ENCODE peak calls at places on chromosomes 2 and 18, in seven cellular contexts. One of them, this sample, is unnamed.
A peak's percentile ranks its signal among the peaks of the same experiment; 100 is the strongest.

GRCh38 chr2:101752708-101753107 is 55.2 kb downstream of the MAP4K4 start:
- DNase-seq in heart right ventricle: peak; percentile 29
- DNase-seq in GM23248: peak; percentile 46
- DNase-seq in stomach: peak; percentile 40
- DNase-seq in WERI-Rb-1: no peak
- DNase-seq in colonic mucosa: no peak
- DNase-seq in brain microvascular endothelial cell: no peak
- DNase-seq in this sample: no peak

GRCh38 chr2:165791811-165792454 is 2.1 kb downstream of the GALNT3 start:
- DNase-seq in stomach: no peak
- DNase-seq in colonic mucosa: no peak
- DNase-seq in WERI-Rb-1: no peak
- DNase-seq in brain microvascular endothelial cell: peak; percentile 58
- DNase-seq in GM23248: peak; percentile 56
- DNase-seq in heart right ventricle: no peak
- DNase-seq in this sample: no peak

GRCh38 chr2:226410212-226410611 is 389.4 kb downstream of the IRS1 start:
- DNase-seq in colonic mucosa: no peak
- DNase-seq in brain microvascular endothelial cell: no peak
- DNase-seq in GM23248: no peak
- DNase-seq in stomach: no peak
- DNase-seq in WERI-Rb-1: no peak
- DNase-seq in heart right ventricle: no peak
- DNase-seq in this sample: no peak

GRCh38 chr2:190571666-190572065 is 37.1 kb upstream of the NEMP2 start:
- DNase-seq in WERI-Rb-1: no peak
- DNase-seq in brain microvascular endothelial cell: no peak
- DNase-seq in colonic mucosa: no peak
- DNase-seq in stomach: no peak
- DNase-seq in heart right ventricle: no peak
- DNase-seq in GM23248: no peak
- DNase-seq in this sample: no peak

GRCh38 chr2:231318954-231319353 is 76.6 kb upstream of the B3GNT7 start:
- DNase-seq in GM23248: no peak
- DNase-seq in heart right ventricle: no peak
- DNase-seq in stomach: peak; percentile 11
- DNase-seq in WERI-Rb-1: no peak
- DNase-seq in colonic mucosa: no peak
- DNase-seq in brain microvascular endothelial cell: no peak
- DNase-seq in this sample: no peak

GRCh38 chr18:60537074-60537473 is 164.5 kb upstream of the MC4R start:
- DNase-seq in colonic mucosa: no peak
- DNase-seq in stomach: no peak
- DNase-seq in heart right ventricle: no peak
- DNase-seq in GM23248: no peak
- DNase-seq in brain microvascular endothelial cell: no peak
- DNase-seq in WERI-Rb-1: no peak
- DNase-seq in this sample: no peak

GRCh38 chr18:75135158-75135725 is 73.7 kb downstream of the PTGR3 start:
- DNase-seq in GM23248: no peak
- DNase-seq in WERI-Rb-1: peak; percentile 5
- DNase-seq in colonic mucosa: peak; percentile 9
- DNase-seq in stomach: no peak
- DNase-seq in brain microvascular endothelial cell: no peak
- DNase-seq in heart right ventricle: no peak
- DNase-seq in this sample: peak; percentile 49

GRCh38 chr18:11664286-11664685 is 24.8 kb upstream of the GNAL start:
- DNase-seq in stomach: no peak
- DNase-seq in heart right ventricle: no peak
- DNase-seq in colonic mucosa: no peak
- DNase-seq in GM23248: no peak
- DNase-seq in WERI-Rb-1: no peak
- DNase-seq in brain microvascular endothelial cell: no peak
- DNase-seq in this sample: no peak

GRCh38 chr2:192099742-192100141 is 95.0 kb downstream of the TMEFF2 start:
- DNase-seq in colonic mucosa: no peak
- DNase-seq in WERI-Rb-1: no peak
- DNase-seq in heart right ventricle: no peak
- DNase-seq in stomach: no peak
- DNase-seq in GM23248: no peak
- DNase-seq in brain microvascular endothelial cell: no peak
- DNase-seq in this sample: no peak

DNA sequence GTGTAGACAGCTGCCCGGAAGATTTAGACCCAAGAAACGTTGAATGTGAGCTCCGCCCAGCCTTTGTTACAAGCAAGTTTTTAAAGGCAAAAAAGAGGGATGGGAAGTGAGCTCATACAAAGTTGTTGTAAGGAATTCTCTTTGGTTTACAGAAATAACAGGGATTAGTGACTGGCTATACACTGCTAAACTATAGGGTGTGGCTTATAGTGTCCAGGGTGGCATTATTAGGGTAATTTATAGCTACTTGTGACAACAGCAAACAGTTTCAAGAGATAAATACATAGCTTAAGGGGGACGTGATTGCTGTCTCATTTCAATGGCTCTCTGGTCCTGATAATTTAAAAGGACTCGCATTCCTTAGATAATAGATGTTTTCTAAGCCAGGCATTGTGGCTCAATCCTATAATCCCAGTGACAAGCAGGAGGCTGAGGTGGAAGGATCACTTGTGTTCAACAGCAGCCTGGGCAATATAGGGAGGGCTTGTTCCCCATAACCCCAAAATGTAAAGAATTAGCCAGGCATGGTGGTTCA is 66.5 kb upstream of the TGIF1 start:
- DNase-seq in stomach: no peak
- DNase-seq in heart right ventricle: no peak
- DNase-seq in WERI-Rb-1: peak; percentile 31
- DNase-seq in colonic mucosa: no peak
- DNase-seq in GM23248: no peak
- DNase-seq in brain microvascular endothelial cell: no peak
- DNase-seq in this sample: no peak
- H3K4me3 ChIP-seq in stomach: no peak overlapping the region
- H3K4me3 ChIP-seq in heart right ventricle: no peak overlapping the region
- H3K4me3 ChIP-seq in WERI-Rb-1: no peak overlapping the region
- H3K4me3 ChIP-seq in colonic mucosa: no peak overlapping the region
- H3K4me3 ChIP-seq in GM23248: no peak overlapping the region
- H3K4me3 ChIP-seq in brain microvascular endothelial cell: no peak overlapping the region
- H3K4me3 ChIP-seq in this sample: no peak overlapping the region

DNA sequence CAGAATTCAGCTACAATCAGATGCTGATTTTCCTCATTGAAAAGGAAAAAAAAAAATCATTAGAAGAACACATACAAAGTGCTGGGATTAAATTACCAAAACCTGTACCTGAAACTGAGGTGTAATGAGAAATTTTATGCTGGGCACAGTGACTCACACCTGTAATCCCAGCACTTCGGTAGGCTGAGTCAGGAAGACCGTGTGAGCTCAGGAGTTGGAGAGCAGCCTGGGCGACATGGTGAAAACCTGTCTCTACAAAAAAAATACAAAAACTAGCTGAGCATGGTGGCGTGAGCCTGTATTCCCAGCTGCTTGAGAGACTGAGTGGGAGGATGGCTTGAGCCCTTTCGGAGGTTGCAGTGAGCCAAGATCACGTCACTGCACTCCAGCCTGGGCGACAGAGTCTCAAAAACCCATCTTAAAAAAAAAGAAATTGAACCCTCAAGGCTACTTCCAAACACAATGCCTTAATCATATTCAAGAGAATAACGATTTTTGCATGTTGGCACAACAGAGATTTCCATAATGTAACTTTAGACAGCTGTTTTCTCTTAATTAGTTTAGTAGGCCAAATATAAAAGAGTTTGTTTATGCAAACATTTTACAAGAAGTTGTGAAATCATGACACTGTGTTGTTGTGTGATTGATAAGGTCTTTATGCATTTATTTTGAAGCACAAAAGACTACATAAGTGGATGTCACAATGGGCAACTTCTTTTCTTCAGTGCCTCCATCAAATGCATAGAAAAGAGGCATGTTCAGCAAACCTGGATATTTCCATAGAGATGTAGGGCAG is 63.9 kb downstream of the FAM161A start:
- DNase-seq in heart right ventricle: no peak
- DNase-seq in stomach: no peak
- DNase-seq in WERI-Rb-1: no peak
- DNase-seq in colonic mucosa: no peak
- DNase-seq in brain microvascular endothelial cell: no peak
- DNase-seq in GM23248: no peak
- DNase-seq in this sample: no peak
- H3K27ac ChIP-seq in heart right ventricle: no peak overlapping the region
- H3K27ac ChIP-seq in stomach: no peak overlapping the region
- H3K27ac ChIP-seq in WERI-Rb-1: no peak overlapping the region
- H3K27ac ChIP-seq in colonic mucosa: no peak overlapping the region
- H3K27ac ChIP-seq in brain microvascular endothelial cell: no peak overlapping the region
- H3K27ac ChIP-seq in GM23248: no peak overlapping the region
- H3K27ac ChIP-seq in this sample: no peak overlapping the region

GRCh38 chr2:18399601-18400000 is 160.9 kb downstream of the RDH14 start:
- DNase-seq in brain microvascular endothelial cell: peak; percentile 40
- DNase-seq in WERI-Rb-1: no peak
- DNase-seq in heart right ventricle: no peak
- DNase-seq in GM23248: no peak
- DNase-seq in colonic mucosa: no peak
- DNase-seq in stomach: no peak
- DNase-seq in this sample: no peak
- H3K4me3 ChIP-seq in brain microvascular endothelial cell: no peak overlapping the region
- H3K4me3 ChIP-seq in WERI-Rb-1: no peak overlapping the region
- H3K4me3 ChIP-seq in heart right ventricle: no peak overlapping the region
- H3K4me3 ChIP-seq in GM23248: no peak overlapping the region
- H3K4me3 ChIP-seq in colonic mucosa: no peak overlapping the region
- H3K4me3 ChIP-seq in stomach: no peak overlapping the region
- H3K4me3 ChIP-seq in this sample: no peak overlapping the region

GRCh38 chr18:63979409-63979908 is 9.6 kb downstream of the SERPINB8 start:
- DNase-seq in heart right ventricle: peak; percentile 50
- DNase-seq in brain microvascular endothelial cell: peak; percentile 70
- DNase-seq in WERI-Rb-1: peak; percentile 56
- DNase-seq in stomach: peak; percentile 51
- DNase-seq in GM23248: peak; percentile 81
- DNase-seq in colonic mucosa: peak; percentile 62
- DNase-seq in this sample: no peak
- H3K27ac ChIP-seq in heart right ventricle: peak overlapping the region; percentile 45
- H3K27ac ChIP-seq in brain microvascular endothelial cell: no peak overlapping the region
- H3K27ac ChIP-seq in WERI-Rb-1: no peak overlapping the region
- H3K27ac ChIP-seq in stomach: peak overlapping the region; percentile 9
- H3K27ac ChIP-seq in GM23248: peak overlapping the region; percentile 40
- H3K27ac ChIP-seq in colonic mucosa: no peak overlapping the region
- H3K27ac ChIP-seq in this sample: no peak overlapping the region

GRCh38 chr2:71417300-71418202 is 35.8 kb upstream of the DYSF start:
- DNase-seq in GM23248: no peak
- DNase-seq in WERI-Rb-1: no peak
- DNase-seq in brain microvascular endothelial cell: no peak
- DNase-seq in colonic mucosa: no peak
- DNase-seq in heart right ventricle: no peak
- DNase-seq in stomach: no peak
- DNase-seq in this sample: no peak
- H3K4me3 ChIP-seq in GM23248: no peak overlapping the region
- H3K4me3 ChIP-seq in WERI-Rb-1: no peak overlapping the region
- H3K4me3 ChIP-seq in brain microvascular endothelial cell: peak overlapping the region; percentile 42
- H3K4me3 ChIP-seq in colonic mucosa: peak overlapping the region; percentile 2
- H3K4me3 ChIP-seq in heart right ventricle: peak overlapping the region; percentile 37
- H3K4me3 ChIP-seq in stomach: peak overlapping the region; percentile 29
- H3K4me3 ChIP-seq in this sample: peak overlapping the region; percentile 34

GRCh38 chr2:25313711-25314513 is 27.8 kb downstream of the DNMT3A start:
- DNase-seq in stomach: no peak
- DNase-seq in GM23248: no peak
- DNase-seq in colonic mucosa: no peak
- DNase-seq in heart right ventricle: no peak
- DNase-seq in WERI-Rb-1: no peak
- DNase-seq in brain microvascular endothelial cell: no peak
- DNase-seq in this sample: no peak

GRCh38 chr2:25310965-25311865 is 30.5 kb downstream of the DNMT3A start:
- DNase-seq in WERI-Rb-1: peak; percentile 82
- DNase-seq in stomach: peak; percentile 85
- DNase-seq in colonic mucosa: peak; percentile 88
- DNase-seq in brain microvascular endothelial cell: no peak
- DNase-seq in GM23248: no peak
- DNase-seq in heart right ventricle: peak; percentile 65
- DNase-seq in this sample: no peak

GRCh38 chr2:25310690-25310964 is 31.1 kb downstream of the DNMT3A start:
- DNase-seq in brain microvascular endothelial cell: no peak
- DNase-seq in GM23248: no peak
- DNase-seq in heart right ventricle: no peak
- DNase-seq in WERI-Rb-1: no peak
- DNase-seq in stomach: no peak
- DNase-seq in colonic mucosa: no peak
- DNase-seq in this sample: no peak

GRCh38 chr2:25312958-25313710 is 28.6 kb downstream of the DNMT3A start:
- DNase-seq in heart right ventricle: no peak
- DNase-seq in colonic mucosa: no peak
- DNase-seq in brain microvascular endothelial cell: no peak
- DNase-seq in GM23248: no peak
- DNase-seq in WERI-Rb-1: no peak
- DNase-seq in stomach: no peak
- DNase-seq in this sample: no peak

DNA sequence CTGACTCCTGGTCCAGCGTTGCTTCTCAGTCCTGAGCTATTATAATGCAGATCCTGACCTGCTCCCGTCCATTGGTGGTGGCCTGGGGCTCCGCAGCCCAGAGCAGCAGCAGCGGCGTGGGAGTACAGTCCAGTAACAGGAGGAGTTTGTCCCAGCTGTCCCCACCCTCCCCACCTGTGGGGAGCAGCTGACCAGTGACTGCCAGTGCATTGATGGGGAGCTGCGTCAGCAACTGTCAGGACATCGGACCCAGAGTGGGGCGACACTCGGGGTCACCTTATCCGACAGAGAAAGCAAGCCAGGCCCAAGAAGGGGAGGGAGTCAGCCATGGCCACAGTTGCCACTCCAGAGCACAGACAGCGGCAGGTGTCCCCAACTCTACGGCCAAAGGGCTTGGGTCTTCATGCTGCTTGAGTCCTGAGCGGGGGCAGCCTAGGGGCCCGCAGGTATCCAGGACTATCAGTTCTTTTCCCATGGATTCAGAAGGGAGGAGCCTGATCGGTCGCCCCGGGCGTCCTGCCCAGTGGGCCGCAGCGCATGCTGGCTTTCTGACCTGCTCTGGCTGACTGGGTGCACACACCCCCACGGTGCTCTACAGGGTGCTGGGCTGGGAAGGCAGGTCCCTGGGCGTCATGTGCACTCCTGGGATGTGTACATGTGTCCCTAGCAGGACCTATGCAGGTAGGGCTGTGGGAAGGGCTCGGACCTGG is 29.7 kb downstream of the DNMT3A start:
- DNase-seq in heart right ventricle: no peak
- DNase-seq in stomach: peak; percentile 80
- DNase-seq in colonic mucosa: no peak
- DNase-seq in brain microvascular endothelial cell: no peak
- DNase-seq in GM23248: no peak
- DNase-seq in WERI-Rb-1: peak; percentile 70
- DNase-seq in this sample: no peak
- H3K27ac ChIP-seq in heart right ventricle: peak overlapping the region; percentile 16
- H3K27ac ChIP-seq in stomach: peak overlapping the region; percentile 69
- H3K27ac ChIP-seq in colonic mucosa: no peak overlapping the region
- H3K27ac ChIP-seq in brain microvascular endothelial cell: no peak overlapping the region
- H3K27ac ChIP-seq in GM23248: no peak overlapping the region
- H3K27ac ChIP-seq in WERI-Rb-1: peak overlapping the region; percentile 87
- H3K27ac ChIP-seq in this sample: no peak overlapping the region

DNA sequence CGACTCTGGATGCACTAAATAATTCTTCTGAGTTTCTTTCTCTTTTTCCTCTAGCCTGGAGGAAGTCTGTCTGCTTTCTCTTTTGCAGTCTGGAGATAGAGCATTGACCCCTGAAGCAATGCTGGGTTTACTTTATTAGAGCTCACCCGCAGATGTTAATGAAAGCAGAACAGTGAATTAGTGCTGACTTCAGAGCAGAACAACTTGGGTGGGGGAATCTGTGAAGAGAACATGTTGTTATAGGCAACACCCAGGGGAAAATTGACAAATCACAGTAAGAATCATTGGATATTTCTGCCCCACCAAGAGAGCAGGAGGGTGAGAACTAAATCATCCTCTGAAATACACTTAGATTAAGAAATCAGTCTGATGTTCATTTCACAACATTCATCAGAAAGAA is 164.9 kb downstream of the FMNL2 start:
- DNase-seq in colonic mucosa: no peak
- DNase-seq in stomach: no peak
- DNase-seq in GM23248: peak; percentile 49
- DNase-seq in heart right ventricle: peak; percentile 9
- DNase-seq in WERI-Rb-1: no peak
- DNase-seq in brain microvascular endothelial cell: peak; percentile 57
- DNase-seq in this sample: no peak
- H3K4me3 ChIP-seq in colonic mucosa: no peak overlapping the region
- H3K4me3 ChIP-seq in stomach: no peak overlapping the region
- H3K4me3 ChIP-seq in GM23248: peak overlapping the region; percentile 41
- H3K4me3 ChIP-seq in heart right ventricle: no peak overlapping the region
- H3K4me3 ChIP-seq in WERI-Rb-1: no peak overlapping the region
- H3K4me3 ChIP-seq in brain microvascular endothelial cell: no peak overlapping the region
- H3K4me3 ChIP-seq in this sample: no peak overlapping the region